ENCODE peak calls at places on chromosomes 7 and 10, in nine cellular contexts. S, G, E, B, N, U, X, M and W are unnamed samples.

GRCh38 chr7:28575241-28575643 is 162.9 kb downstream of the CREB5 start:
- DNase-seq in X (no peak), M (no peak), S (no peak), B (no peak), N (no peak), E (peak), U (no peak), G (no peak), W (no peak)

GRCh38 chr7:157120181-157120580 is 18.5 kb upstream of the UBE3C start:
- DNase-seq in U (no peak), S (no peak), G (no peak), E (no peak), N (no peak), M (no peak), B (no peak), X (no peak), W (no peak)

GRCh38 chr10:44016101-44016500 is 367.4 kb upstream of the ZNF32 start:
- DNase-seq in S (no peak), M (no peak), U (no peak), N (no peak), B (no peak), X (no peak), E (no peak), G (no peak), W (no peak)

GRCh38 chr7:22316914-22317313 is 40.0 kb downstream of the RAPGEF5 start:
- DNase-seq in S (no peak), U (no peak), N (no peak), M (no peak), G (no peak), X (no peak), E (no peak), B (no peak), W (no peak)

GRCh38 chr10:78260141-78260540 is 226.5 kb downstream of the RPS24 start:
- DNase-seq in N (no peak), U (no peak), B (no peak), S (no peak), X (no peak), M (no peak), G (no peak), E (no peak), W (no peak)

GRCh38 chr10:70694410-70695179 is 22.3 kb downstream of the ADAMTS14 start:
- DNase-seq in U (no peak), N (no peak), X (no peak), S (no peak), G (no peak), B (no peak), E (peak), M (no peak), W (no peak)

GRCh38 chr7:40570218-40570617 is 435.4 kb downstream of the SUGCT start:
- DNase-seq in B (no peak), M (no peak), S (no peak), U (no peak), X (no peak), G (no peak), E (peak), N (no peak), W (no peak)

GRCh38 chr10:125154529-125154928 is 5.8 kb downstream of the CTBP2 start:
- DNase-seq in N (no peak), S (no peak), B (no peak), G (no peak), M (no peak), E (no peak), U (no peak), X (no peak), W (no peak)

GRCh38 chr10:5553400-5554170 is 28.8 kb downstream of the CALML3 start:
- DNase-seq in U (no peak), G (peak), X (no peak), M (no peak), E (no peak), S (no peak), B (no peak), N (no peak), W (no peak)

GRCh38 chr10:88428442-88428841 is 154.7 kb downstream of the RNLS start:
- DNase-seq in X (no peak), G (no peak), M (no peak), S (no peak), E (peak), B (no peak), U (no peak), N (no peak), W (no peak)

GRCh38 chr7:17907014-17907413 is 33.3 kb downstream of the SNX13 start:
- DNase-seq in M (no peak), G (no peak), X (no peak), B (no peak), S (no peak), N (no peak), E (peak), U (no peak), W (no peak)

GRCh38 chr7:45157653-45158401 is at the start of gene RAMP3:
- DNase-seq in N (no peak), X (no peak), E (no peak), M (no peak), B (no peak), S (no peak), G (peak), U (no peak), W (no peak)

GRCh38 chr10:122229678-122230077 is 41.4 kb upstream of the BTBD16 start:
- DNase-seq in X (no peak), S (no peak), E (no peak), M (no peak), B (no peak), G (no peak), U (no peak), N (no peak), W (no peak)

GRCh38 chr7:44284881-44285541 is 40.4 kb downstream of the CAMK2B start:
- DNase-seq in N (no peak), G (peak), M (no peak), B (no peak), E (no peak), U (no peak), X (no peak), S (no peak), W (no peak)

GRCh38 chr7:33868151-33868550 is 37.2 kb upstream of the BMPER start:
- DNase-seq in N (no peak), X (no peak), G (no peak), U (no peak), S (no peak), B (no peak), E (peak), M (no peak), W (no peak)

GRCh38 chr7:28956608-28957063 is 1.5 kb downstream of the TRIL start:
- DNase-seq in B (peak), S (no peak), M (peak), E (peak), X (no peak), U (no peak), G (peak), N (no peak), W (no peak)

GRCh38 chr10:124138195-124138882 is 44.9 kb upstream of the CHST15 start:
- DNase-seq in X (no peak), M (no peak), U (peak), S (no peak), N (no peak), B (no peak), E (peak), G (no peak), W (no peak)

GRCh38 chr7:75565129-75565528 is 73.0 kb downstream of the SPDYE5 start:
- DNase-seq in S (no peak), U (no peak), M (no peak), E (peak), X (no peak), N (no peak), G (no peak), B (peak), W (no peak)

GRCh38 chr10:111968624-111969023 is 214.9 kb downstream of the GPAM start:
- DNase-seq in X (no peak), G (no peak), B (no peak), U (no peak), M (no peak), S (no peak), E (no peak), N (no peak), W (no peak)

GRCh38 chr7:54813398-54813797 is 54.4 kb upstream of the SEC61G start:
- DNase-seq in S (no peak), G (peak), E (peak), M (no peak), X (no peak), U (no peak), B (no peak), N (no peak), W (no peak)

GRCh38 chr10:25026463-25026862 is 10.1 kb downstream of the THNSL1 start:
- DNase-seq in G (no peak), M (no peak), B (no peak), E (peak), U (peak), S (no peak), N (no peak), X (no peak), W (no peak)

GRCh38 chr7:139682136-139683013 is 95.4 kb downstream of the HIPK2 start:
- DNase-seq in S (no peak), M (no peak), E (peak), U (no peak), B (no peak), N (no peak), X (no peak), G (no peak), W (no peak)

GRCh38 chr10:97861351-97861750 is 11.7 kb downstream of the GOLGA7B start:
- DNase-seq in S (no peak), B (peak), G (no peak), N (no peak), X (no peak), M (no peak), U (no peak), E (peak), W (no peak)

GRCh38 chr10:576130-576465 is 113.4 kb downstream of the DIP2C start:
- DNase-seq in U (no peak), M (no peak), B (no peak), G (no peak), N (no peak), X (no peak), E (peak), S (no peak), W (no peak)

GRCh38 chr10:61655335-61655851 is 7.3 kb upstream of the CABCOCO1 start:
- DNase-seq in B (no peak), M (no peak), G (no peak), N (no peak), S (no peak), E (no peak), U (no peak), X (no peak), W (no peak)

GRCh38 chr10:20855398-20856038 is 41.6 kb downstream of the NEBL start:
- DNase-seq in G (no peak), U (no peak), N (peak), X (no peak), M (no peak), B (no peak), S (no peak), E (peak), W (no peak)

GRCh38 chr10:128854965-128855364 is 612.1 kb upstream of the MGMT start:
- DNase-seq in N (no peak), M (no peak), S (no peak), G (peak), E (peak), U (peak), X (peak), B (no peak), W (no peak)

GRCh38 chr7:110595694-110596093 is 495.2 kb upstream of the LRRN3 start:
- DNase-seq in M (no peak), X (no peak), G (no peak), U (no peak), E (no peak), S (no peak), N (no peak), B (no peak), W (no peak)

GRCh38 chr10:128421731-128422130 is 295.5 kb upstream of the MKI67 start:
- DNase-seq in B (no peak), U (no peak), E (no peak), G (no peak), X (no peak), S (no peak), M (no peak), N (no peak), W (no peak)

GRCh38 chr10:125000366-125001312 is 58.7 kb downstream of the ZRANB1 start:
- DNase-seq in G (peak), U (peak), E (peak), B (no peak), M (peak), N (no peak), X (peak), S (no peak), W (peak)

GRCh38 chr10:21978191-21978862 is 25.2 kb downstream of the DNAJC1 start:
- DNase-seq in N (no peak), E (peak), M (no peak), G (no peak), B (no peak), X (no peak), S (no peak), U (peak), W (no peak)

GRCh38 chr7:151081170-151082101 is 827 bp upstream of the FASTK start:
- DNase-seq in N (no peak), G (no peak), X (no peak), B (no peak), E (peak), U (no peak), S (no peak), M (no peak), W (no peak)